ENCODE peak calls at places on chromosomes 1 and 21, in six cellular contexts. G, Y, H, V, Q and X are unnamed samples.

GRCh38 chr1:108049083-108049819 is 84.3 kb upstream of the VAV3 start:
- DNase-seq in H (peak; percentile 41), Q (peak; percentile 11), V (peak; percentile 25), Y (peak; percentile 6), G (peak; percentile 8), X (no peak)

GRCh38 chr21:39564200-39564599 is 48.5 kb upstream of the B3GALT5 start:
- DNase-seq in V (no peak), G (no peak), Y (no peak), Q (no peak), H (peak; percentile 42), X (no peak)

GRCh38 chr1:205571747-205572146 is 60.1 kb downstream of the ELK4 start:
- DNase-seq in Q (no peak), V (no peak), Y (no peak), H (no peak), G (no peak), X (peak; percentile 4)

GRCh38 chr1:63892632-63893395 is 119.0 kb downstream of the ROR1 start:
- DNase-seq in Q (no peak), Y (no peak), G (peak; percentile 54), H (no peak), V (no peak), X (peak; percentile 20)

GRCh38 chr1:151516031-151516511 is 4.9 kb downstream of the CGN start:
- DNase-seq in Q (peak; percentile 73), H (no peak), V (peak; percentile 48), Y (no peak), G (no peak), X (no peak)

GRCh38 chr1:164950453-164951052 is 391.6 kb downstream of the PBX1 start:
- DNase-seq in Q (no peak), V (peak; percentile 43), G (no peak), H (no peak), Y (no peak), X (no peak)

GRCh38 chr1:158043232-158043631 is 49.8 kb downstream of the KIRREL1 start:
- DNase-seq in V (peak; percentile 26), Y (no peak), G (no peak), H (no peak), Q (no peak), X (no peak)

GRCh38 chr21:42043201-42043895 is 27.8 kb upstream of the UMODL1 start:
- DNase-seq in Q (no peak), G (no peak), Y (no peak), H (no peak), V (no peak), X (no peak)

GRCh38 chr21:37767984-37768383 is 148.3 kb downstream of the KCNJ6 start:
- DNase-seq in G (no peak), Y (no peak), V (no peak), H (no peak), Q (no peak), X (no peak)

GRCh38 chr1:211326528-211327340 is at the start of gene TRAF5:
- DNase-seq in G (no peak), V (peak; percentile 77), Y (peak; percentile 37), H (peak; percentile 57), Q (peak; percentile 70), X (peak; percentile 78)

GRCh38 chr1:202821467-202821866 is 10.7 kb downstream of the PCAT6 start:
- DNase-seq in Y (no peak), G (peak; percentile 62), H (no peak), Q (peak; percentile 52), V (no peak), X (no peak)

GRCh38 chr1:69321311-69321710 is 246.4 kb upstream of the LRRC7 start:
- DNase-seq in G (no peak), H (no peak), Y (no peak), V (no peak), Q (no peak), X (no peak)

GRCh38 chr1:1437904-1438376 is 2.5 kb downstream of the VWA1 start:
- DNase-seq in Q (peak; percentile 82), H (no peak), G (no peak), Y (peak; percentile 72), V (peak; percentile 84), X (no peak)

GRCh38 chr1:51310871-51311613 is 19.3 kb downstream of the TTC39A start:
- DNase-seq in H (no peak), Q (no peak), G (no peak), V (no peak), Y (no peak), X (no peak)

GRCh38 chr1:47230692-47231313 is 1.2 kb downstream of the TAL1 start:
- DNase-seq in V (no peak), Q (no peak), H (no peak), Y (no peak), G (no peak), X (peak; percentile 57)

GRCh38 chr1:78044796-78045599 is 768 bp upstream of the GIPC2 start:
- DNase-seq in H (no peak), Q (no peak), V (no peak), Y (no peak), G (no peak), X (no peak)

GRCh38 chr1:193754732-193755427 is 568.5 kb upstream of the B3GALT2 start:
- DNase-seq in H (no peak), G (no peak), Q (no peak), Y (no peak), V (no peak), X (no peak)

GRCh38 chr1:197776348-197777082 is 1.2 kb upstream of the DENND1B start:
- DNase-seq in Q (no peak), V (no peak), G (peak; percentile 89), Y (no peak), H (no peak), X (no peak)

GRCh38 chr1:115114308-115114707 is 25.0 kb upstream of the TSPAN2 start:
- DNase-seq in V (peak; percentile 35), H (no peak), Q (no peak), G (no peak), Y (no peak), X (no peak)

GRCh38 chr1:47805826-47806450 is 191.2 kb downstream of the TRABD2B start:
- DNase-seq in V (peak; percentile 33), H (no peak), Q (no peak), G (no peak), Y (no peak), X (no peak)

GRCh38 chr1:175000697-175001187 is 995 bp downstream of the CACYBP start:
- DNase-seq in Q (no peak), V (no peak), H (no peak), Y (no peak), G (no peak), X (no peak)

GRCh38 chr1:16206547-16207317 is 5.7 kb downstream of the ARHGEF19 start:
- DNase-seq in H (peak; percentile 98), Q (peak; percentile 96), V (peak; percentile 99), Y (peak; percentile 76), G (peak; percentile 96), X (peak; percentile 94)

GRCh38 chr1:180311011-180311730 is 81.1 kb downstream of the LHX4 start:
- DNase-seq in V (peak; percentile 33), Q (peak; percentile 49), H (no peak), G (peak; percentile 47), Y (no peak), X (no peak)

GRCh38 chr1:159647616-159648015 is 60.0 kb downstream of the APCS start:
- DNase-seq in V (no peak), H (no peak), Y (no peak), Q (no peak), G (peak; percentile 10), X (no peak)

GRCh38 chr1:186643600-186643999 is 36.6 kb downstream of the PTGS2 start:
- DNase-seq in Q (no peak), H (no peak), Y (peak; percentile 22), V (no peak), G (peak; percentile 47), X (no peak)

GRCh38 chr1:19484793-19485361 is 462 bp downstream of the CAPZB start:
- DNase-seq in Y (peak; percentile 23), Q (peak; percentile 27), V (peak; percentile 61), H (no peak), G (no peak), X (peak; percentile 46)

GRCh38 chr1:8899046-8899445 is 20.6 kb upstream of the ENO1 start:
- DNase-seq in Y (no peak), H (no peak), Q (no peak), V (no peak), G (no peak), X (no peak)

GRCh38 chr1:221708076-221708571 is 33.8 kb downstream of the DUSP10 start:
- DNase-seq in Q (no peak), G (no peak), Y (no peak), V (no peak), H (no peak), X (peak; percentile 64)

GRCh38 chr21:35179990-35180557 is 131.0 kb upstream of the RUNX1 start:
- DNase-seq in H (no peak), V (no peak), Y (no peak), Q (no peak), G (peak; percentile 73), X (no peak)

GRCh38 chr1:167105150-167105840 is 11.4 kb downstream of the STYXL2 start:
- DNase-seq in Q (peak; percentile 21), H (no peak), Y (no peak), V (no peak), G (no peak), X (no peak)
- TF ChIP-seq CTCF in Q (peak; percentile 12), H (no peak), Y (no peak), V (no peak), G (no peak), X (no peak)

DNA sequence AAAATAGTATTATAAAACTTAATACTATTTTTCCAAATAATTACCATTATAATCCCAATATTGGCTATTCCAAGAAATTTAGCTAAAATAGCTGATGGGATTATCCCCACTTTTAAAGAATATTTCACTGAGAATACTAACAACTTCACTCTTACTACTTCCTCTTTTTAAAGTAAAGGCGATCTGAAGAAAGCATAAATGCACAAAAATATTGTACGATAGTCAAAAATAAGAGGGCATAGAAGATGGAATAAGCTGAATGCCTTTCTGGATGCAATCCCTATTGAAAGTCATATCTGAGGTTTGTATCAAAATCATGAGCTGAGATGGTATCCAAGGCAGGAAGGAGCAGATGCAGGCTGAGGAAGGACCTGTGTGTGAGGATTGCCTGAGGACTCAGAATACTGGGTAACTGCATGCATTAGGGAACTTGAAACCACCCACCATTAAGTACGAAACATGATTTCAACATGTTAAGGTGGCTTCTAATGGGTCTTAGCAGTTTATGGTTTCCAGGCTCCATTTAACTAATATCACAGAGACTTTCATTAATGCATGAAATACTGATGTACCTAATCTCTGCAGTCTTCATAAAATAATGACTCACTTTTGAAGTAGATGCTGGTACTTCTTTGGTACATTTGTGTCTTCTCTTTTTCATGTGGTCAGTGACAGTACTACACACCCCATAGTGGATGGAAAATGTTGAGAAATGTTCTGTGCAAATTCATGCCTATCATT is 29.6 kb upstream of the RGS1 start:
- DNase-seq in Q (no peak), H (no peak), V (no peak), Y (peak; percentile 12), G (no peak), X (no peak)
- TF ChIP-seq CTCF in Q (peak; percentile 8), H (no peak), V (no peak), Y (no peak), G (peak; percentile 64), X (no peak)

GRCh38 chr1:97050501-97050900 is 328.9 kb downstream of the PTBP2 start:
- DNase-seq in G (peak; percentile 51), Q (peak; percentile 7), Y (no peak), V (peak; percentile 8), H (no peak), X (peak; percentile 4)
- TF ChIP-seq CTCF in G (peak; percentile 74), Q (peak; percentile 2), Y (no peak), V (peak; percentile 47), H (peak; percentile 12), X (no peak)

DNA sequence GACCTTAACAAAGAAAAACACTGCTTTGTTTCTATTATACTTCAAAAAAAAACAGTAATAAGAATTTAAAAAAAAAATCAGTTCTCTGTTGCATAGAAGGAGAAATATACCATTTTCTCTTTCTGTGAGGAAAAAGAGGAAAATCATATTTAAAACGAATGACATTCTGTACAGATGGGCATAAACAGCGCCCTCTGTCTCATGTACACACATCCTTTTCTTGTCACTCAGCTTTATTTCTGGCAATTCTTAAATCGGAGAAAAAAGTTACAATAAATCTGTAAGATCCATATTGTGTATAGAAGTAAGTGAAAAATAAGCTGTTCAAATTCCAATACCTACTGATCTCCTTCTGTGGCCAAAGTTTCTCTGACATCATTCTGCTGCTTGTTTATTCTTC is 245.4 kb downstream of the SMYD3 start:
- DNase-seq in H (no peak), V (no peak), Q (no peak), G (no peak), Y (no peak), X (no peak)
- TF ChIP-seq CTCF in H (no peak), V (peak; percentile 35), Q (peak; percentile 45), G (peak; percentile 72), Y (no peak), X (no peak)